ENCODE peak calls at places on chromosomes 4 and X, in seven cellular contexts. One of them, this sample, is unnamed.

GRCh38 chr4:117068120-117068519 is 17.3 kb downstream of the TRAM1L1 start:
- DNase-seq in mesothelial cell of epicardium: no peak
- DNase-seq in mammary epithelial cell: no peak
- DNase-seq in ovary: no peak
- DNase-seq in H9: no peak
- DNase-seq in brain microvascular endothelial cell: no peak
- DNase-seq in WTC11: no peak
- DNase-seq in this sample: no peak

GRCh38 chrX:11867610-11868345 is 109.7 kb downstream of the MSL3 start:
- DNase-seq in mammary epithelial cell: no peak
- DNase-seq in mesothelial cell of epicardium: no peak
- DNase-seq in WTC11: no peak
- DNase-seq in ovary: no peak
- DNase-seq in H9: no peak
- DNase-seq in brain microvascular endothelial cell: no peak
- DNase-seq in this sample: no peak

GRCh38 chr4:123833156-123833555 is 436.6 kb downstream of the SPRY1 start:
- DNase-seq in H9: no peak
- DNase-seq in WTC11: no peak
- DNase-seq in ovary: no peak
- DNase-seq in brain microvascular endothelial cell: no peak
- DNase-seq in mammary epithelial cell: no peak
- DNase-seq in mesothelial cell of epicardium: no peak
- DNase-seq in this sample: no peak

GRCh38 chrX:110745288-110745687 is 50.3 kb downstream of the CHRDL1 start:
- DNase-seq in mammary epithelial cell: no peak
- DNase-seq in WTC11: no peak
- DNase-seq in H9: no peak
- DNase-seq in mesothelial cell of epicardium: no peak
- DNase-seq in ovary: no peak
- DNase-seq in brain microvascular endothelial cell: no peak
- DNase-seq in this sample: no peak

GRCh38 chrX:6004529-6004928 is 224.1 kb downstream of the NLGN4X start:
- DNase-seq in brain microvascular endothelial cell: no peak
- DNase-seq in WTC11: no peak
- DNase-seq in mammary epithelial cell: no peak
- DNase-seq in ovary: no peak
- DNase-seq in mesothelial cell of epicardium: no peak
- DNase-seq in H9: no peak
- DNase-seq in this sample: no peak

GRCh38 chrX:50579955-50580354 is 109.3 kb upstream of the DGKK start:
- DNase-seq in mesothelial cell of epicardium: no peak
- DNase-seq in ovary: no peak
- DNase-seq in WTC11: peak; percentile 31
- DNase-seq in H9: peak; percentile 47
- DNase-seq in brain microvascular endothelial cell: peak; percentile 48
- DNase-seq in mammary epithelial cell: peak; percentile 53
- DNase-seq in this sample: peak; percentile 45

GRCh38 chrX:110561036-110561435 is 202.4 kb downstream of the RTL9 start:
- DNase-seq in mammary epithelial cell: no peak
- DNase-seq in brain microvascular endothelial cell: no peak
- DNase-seq in ovary: no peak
- DNase-seq in mesothelial cell of epicardium: no peak
- DNase-seq in H9: no peak
- DNase-seq in WTC11: no peak
- DNase-seq in this sample: no peak

GRCh38 chrX:26442340-26442739 is 226.4 kb downstream of the MAGEB5 start:
- DNase-seq in brain microvascular endothelial cell: peak; percentile 40
- DNase-seq in H9: no peak
- DNase-seq in mammary epithelial cell: peak; percentile 3
- DNase-seq in ovary: no peak
- DNase-seq in WTC11: no peak
- DNase-seq in mesothelial cell of epicardium: no peak
- DNase-seq in this sample: no peak

GRCh38 chr4:73454920-73455319 is 18.9 kb downstream of the AFP start:
- DNase-seq in mesothelial cell of epicardium: no peak
- DNase-seq in brain microvascular endothelial cell: no peak
- DNase-seq in ovary: no peak
- DNase-seq in WTC11: no peak
- DNase-seq in mammary epithelial cell: no peak
- DNase-seq in H9: no peak
- DNase-seq in this sample: no peak

GRCh38 chrX:12936947-12937346 is 30.5 kb downstream of the TLR8 start:
- DNase-seq in ovary: no peak
- DNase-seq in mammary epithelial cell: no peak
- DNase-seq in WTC11: no peak
- DNase-seq in mesothelial cell of epicardium: no peak
- DNase-seq in H9: no peak
- DNase-seq in brain microvascular endothelial cell: no peak
- DNase-seq in this sample: no peak

GRCh38 chr4:70670332-70671014 is 4.2 kb upstream of the JCHAIN start:
- DNase-seq in ovary: no peak
- DNase-seq in H9: no peak
- DNase-seq in brain microvascular endothelial cell: no peak
- DNase-seq in mammary epithelial cell: peak; percentile 33
- DNase-seq in WTC11: no peak
- DNase-seq in mesothelial cell of epicardium: no peak
- DNase-seq in this sample: no peak

GRCh38 chr4:11765849-11766453 is 337.3 kb upstream of the HS3ST1 start:
- DNase-seq in ovary: no peak
- DNase-seq in brain microvascular endothelial cell: peak; percentile 9
- DNase-seq in WTC11: peak; percentile 12
- DNase-seq in mammary epithelial cell: peak; percentile 41
- DNase-seq in H9: peak; percentile 32
- DNase-seq in mesothelial cell of epicardium: no peak
- DNase-seq in this sample: peak; percentile 17

GRCh38 chr4:145248971-145249370 is 68.6 kb upstream of the OTUD4 start:
- DNase-seq in mammary epithelial cell: no peak
- DNase-seq in brain microvascular endothelial cell: no peak
- DNase-seq in ovary: no peak
- DNase-seq in H9: no peak
- DNase-seq in mesothelial cell of epicardium: no peak
- DNase-seq in WTC11: no peak
- DNase-seq in this sample: no peak

GRCh38 chr4:105192474-105192873 is 45.8 kb downstream of the TET2 start:
- DNase-seq in WTC11: no peak
- DNase-seq in brain microvascular endothelial cell: no peak
- DNase-seq in mesothelial cell of epicardium: no peak
- DNase-seq in ovary: no peak
- DNase-seq in mammary epithelial cell: no peak
- DNase-seq in H9: no peak
- DNase-seq in this sample: no peak

GRCh38 chrX:137233478-137233877 is 199.7 kb upstream of the GPR101 start:
- DNase-seq in mesothelial cell of epicardium: no peak
- DNase-seq in ovary: no peak
- DNase-seq in WTC11: no peak
- DNase-seq in brain microvascular endothelial cell: no peak
- DNase-seq in mammary epithelial cell: no peak
- DNase-seq in H9: no peak
- DNase-seq in this sample: no peak

GRCh38 chr4:153438916-153439756 is 27.0 kb upstream of the TMEM131L start:
- DNase-seq in WTC11: no peak
- DNase-seq in brain microvascular endothelial cell: no peak
- DNase-seq in mammary epithelial cell: no peak
- DNase-seq in H9: no peak
- DNase-seq in mesothelial cell of epicardium: no peak
- DNase-seq in ovary: no peak
- DNase-seq in this sample: peak; percentile 45

GRCh38 chr4:10587296-10587695 is 97.3 kb downstream of the CLNK start:
- DNase-seq in ovary: no peak
- DNase-seq in mesothelial cell of epicardium: no peak
- DNase-seq in WTC11: no peak
- DNase-seq in H9: no peak
- DNase-seq in brain microvascular endothelial cell: no peak
- DNase-seq in mammary epithelial cell: no peak
- DNase-seq in this sample: no peak

GRCh38 chrX:123818243-123818642 is 41.6 kb upstream of the XIAP start:
- DNase-seq in mammary epithelial cell: peak; percentile 96
- DNase-seq in WTC11: no peak
- DNase-seq in mesothelial cell of epicardium: no peak
- DNase-seq in H9: no peak
- DNase-seq in ovary: no peak
- DNase-seq in brain microvascular endothelial cell: peak; percentile 72
- DNase-seq in this sample: no peak

GRCh38 chr4:102139132-102139573 is 206.1 kb downstream of the SLC39A8 start:
- DNase-seq in mammary epithelial cell: peak; percentile 89
- DNase-seq in H9: no peak
- DNase-seq in brain microvascular endothelial cell: peak; percentile 6
- DNase-seq in WTC11: no peak
- DNase-seq in mesothelial cell of epicardium: no peak
- DNase-seq in ovary: no peak
- DNase-seq in this sample: no peak

GRCh38 chr4:150001815-150002214 is 76.4 kb upstream of the DCLK2 start:
- DNase-seq in mammary epithelial cell: peak; percentile 44
- DNase-seq in H9: no peak
- DNase-seq in mesothelial cell of epicardium: no peak
- DNase-seq in brain microvascular endothelial cell: peak; percentile 42
- DNase-seq in ovary: no peak
- DNase-seq in WTC11: no peak
- DNase-seq in this sample: no peak

GRCh38 chr4:124135409-124135813 is 577.1 kb downstream of the ANKRD50 start:
- DNase-seq in mammary epithelial cell: peak; percentile 55
- DNase-seq in H9: no peak
- DNase-seq in brain microvascular endothelial cell: no peak
- DNase-seq in ovary: no peak
- DNase-seq in WTC11: no peak
- DNase-seq in mesothelial cell of epicardium: no peak
- DNase-seq in this sample: no peak

DNA sequence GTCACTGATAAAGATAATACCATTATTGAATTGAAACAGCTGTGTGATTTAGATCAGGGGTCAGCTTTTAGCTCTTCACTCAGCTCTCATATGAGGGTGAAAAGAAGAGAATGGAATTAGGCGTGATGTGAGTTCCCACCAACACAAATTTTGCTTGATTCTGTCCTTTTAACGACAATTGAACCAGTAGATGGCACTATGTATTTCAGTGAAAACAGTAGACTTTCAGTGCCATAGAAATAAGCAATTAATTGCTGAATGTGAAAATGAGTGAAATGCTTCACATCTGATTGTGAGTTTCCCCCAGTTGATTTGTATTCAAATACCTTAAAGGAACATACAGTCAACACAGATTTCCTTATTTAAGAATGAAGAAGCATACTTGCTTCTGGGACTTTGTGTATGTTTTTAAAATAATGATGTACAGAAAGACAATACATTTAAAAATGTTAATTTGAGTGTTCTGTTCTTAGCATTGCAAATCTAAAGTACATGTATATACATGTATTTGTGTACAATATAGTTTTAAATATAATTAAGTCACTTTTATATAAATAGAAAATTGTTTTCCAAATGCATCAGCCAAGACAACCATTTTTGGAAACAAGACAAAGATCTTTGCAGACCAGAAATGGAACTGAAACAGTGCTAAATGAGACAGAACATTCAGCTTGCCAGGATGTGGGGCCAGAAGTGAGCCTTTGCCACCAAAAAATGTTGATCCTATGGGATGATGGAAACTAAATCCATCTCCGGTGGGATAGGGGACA is 178.8 kb downstream of the SNCA start:
- DNase-seq in mammary epithelial cell: no peak
- DNase-seq in H9: no peak
- DNase-seq in mesothelial cell of epicardium: no peak
- DNase-seq in WTC11: no peak
- DNase-seq in brain microvascular endothelial cell: peak; percentile 9
- DNase-seq in ovary: no peak
- DNase-seq in this sample: no peak
- TF ChIP-seq CTCF in mammary epithelial cell: peak; percentile 56
- TF ChIP-seq CTCF in H9: peak; percentile 60
- TF ChIP-seq CTCF in mesothelial cell of epicardium: no peak
- TF ChIP-seq CTCF in WTC11: no peak
- TF ChIP-seq CTCF in brain microvascular endothelial cell: peak; percentile 48
- TF ChIP-seq CTCF in ovary: peak; percentile 33
- TF ChIP-seq CTCF in this sample: peak; percentile 37

DNA sequence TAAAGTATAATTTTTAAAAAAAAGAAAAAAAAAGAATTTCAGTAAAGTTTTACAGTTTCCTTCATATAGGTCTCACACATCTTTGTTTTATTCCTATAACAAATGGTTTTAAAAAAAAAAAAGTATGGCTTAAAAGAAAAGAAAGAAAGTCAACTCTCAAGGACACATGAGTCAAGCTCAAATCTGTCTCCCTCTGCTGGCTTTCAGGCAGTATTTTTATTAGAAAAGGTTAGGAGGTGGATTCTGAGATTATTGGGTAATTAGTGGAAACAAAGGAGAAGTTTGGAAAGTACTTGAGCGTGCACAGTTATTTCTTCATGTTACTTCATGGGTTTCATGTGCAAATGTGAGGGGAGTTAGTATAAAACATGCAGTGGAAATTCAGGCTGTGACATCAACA is 36.6 kb upstream of the BTC start:
- DNase-seq in H9: no peak
- DNase-seq in mammary epithelial cell: no peak
- DNase-seq in brain microvascular endothelial cell: no peak
- DNase-seq in WTC11: no peak
- DNase-seq in ovary: no peak
- DNase-seq in mesothelial cell of epicardium: no peak
- DNase-seq in this sample: no peak
- TF ChIP-seq CTCF in H9: peak; percentile 58
- TF ChIP-seq CTCF in mammary epithelial cell: no peak
- TF ChIP-seq CTCF in brain microvascular endothelial cell: peak; percentile 48
- TF ChIP-seq CTCF in WTC11: no peak
- TF ChIP-seq CTCF in ovary: no peak
- TF ChIP-seq CTCF in mesothelial cell of epicardium: no peak
- TF ChIP-seq CTCF in this sample: peak; percentile 9

GRCh38 chr4:169283114-169283509 is 12.4 kb upstream of the SH3RF1 start:
- DNase-seq in ovary: no peak
- DNase-seq in H9: no peak
- DNase-seq in WTC11: no peak
- DNase-seq in mesothelial cell of epicardium: no peak
- DNase-seq in mammary epithelial cell: peak; percentile 88
- DNase-seq in brain microvascular endothelial cell: peak; percentile 58
- DNase-seq in this sample: no peak

GRCh38 chr4:169282429-169283113 is 11.8 kb upstream of the SH3RF1 start:
- DNase-seq in H9: no peak
- DNase-seq in brain microvascular endothelial cell: no peak
- DNase-seq in mammary epithelial cell: peak; percentile 63
- DNase-seq in mesothelial cell of epicardium: no peak
- DNase-seq in WTC11: no peak
- DNase-seq in ovary: no peak
- DNase-seq in this sample: no peak

GRCh38 chr4:169286562-169287301 is 16.0 kb upstream of the SH3RF1 start:
- DNase-seq in H9: no peak
- DNase-seq in mammary epithelial cell: peak; percentile 32
- DNase-seq in WTC11: peak; percentile 23
- DNase-seq in ovary: no peak
- DNase-seq in mesothelial cell of epicardium: no peak
- DNase-seq in brain microvascular endothelial cell: no peak
- DNase-seq in this sample: no peak
- TF ChIP-seq CTCF in H9: peak; percentile 55
- TF ChIP-seq CTCF in mammary epithelial cell: peak; percentile 1
- TF ChIP-seq CTCF in WTC11: peak; percentile 26
- TF ChIP-seq CTCF in ovary: no peak
- TF ChIP-seq CTCF in mesothelial cell of epicardium: peak; percentile 32
- TF ChIP-seq CTCF in brain microvascular endothelial cell: peak; percentile 43
- TF ChIP-seq CTCF in this sample: no peak

DNA sequence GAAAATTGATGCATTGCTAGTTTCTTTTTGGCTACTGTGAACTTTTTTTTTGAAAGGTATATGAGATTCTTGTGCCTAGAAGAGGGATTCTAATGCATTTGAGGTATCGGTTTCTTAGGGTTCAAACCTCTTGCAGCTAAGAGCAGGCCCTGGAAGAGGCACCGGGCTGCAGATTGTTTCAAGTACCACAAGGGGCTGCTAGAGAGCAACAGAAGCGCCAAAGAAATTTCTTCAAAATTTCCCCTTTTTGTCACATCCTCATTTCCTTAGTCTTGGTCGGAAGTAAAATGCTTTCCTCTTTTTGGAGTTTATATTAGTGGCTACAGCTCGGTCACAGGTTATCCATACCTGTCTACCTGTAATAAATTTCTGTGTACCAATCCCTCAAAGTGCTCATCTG is 89.8 kb downstream of the PDGFRA start:
- DNase-seq in mesothelial cell of epicardium: no peak
- DNase-seq in H9: peak; percentile 42
- DNase-seq in ovary: no peak
- DNase-seq in WTC11: peak; percentile 25
- DNase-seq in mammary epithelial cell: peak; percentile 25
- DNase-seq in brain microvascular endothelial cell: peak; percentile 14
- DNase-seq in this sample: peak; percentile 40
- TF ChIP-seq CTCF in mesothelial cell of epicardium: peak; percentile 77
- TF ChIP-seq CTCF in H9: peak; percentile 92
- TF ChIP-seq CTCF in ovary: no peak
- TF ChIP-seq CTCF in WTC11: peak; percentile 81
- TF ChIP-seq CTCF in mammary epithelial cell: peak; percentile 86
- TF ChIP-seq CTCF in brain microvascular endothelial cell: peak; percentile 96
- TF ChIP-seq CTCF in this sample: peak; percentile 76

This sample was measured in GM13977.